ENCODE peak calls at places on chromosome X, in five cellular contexts. N, W, V, C and Y are unnamed samples.

GRCh38 chrX:107823042-107823441 is 2.6 kb upstream of the MID2 start:
- DNase-seq in N (no peak), W (no peak), V (no peak), C (no peak), Y (no peak)

GRCh38 chrX:45716747-45717146 is 516.1 kb upstream of the DIPK2B start:
- DNase-seq in V (no peak), N (no peak), W (no peak), C (no peak), Y (no peak)

GRCh38 chrX:16610121-16610565 is 39.8 kb upstream of the S100G start:
- DNase-seq in W (no peak), V (no peak), C (no peak), N (no peak), Y (peak)

GRCh38 chrX:109859673-109860072 is 126.6 kb upstream of the ACSL4 start:
- DNase-seq in W (no peak), N (no peak), C (no peak), V (no peak), Y (no peak)

GRCh38 chrX:139126493-139126892 is 404.0 kb upstream of the F9 start:
- DNase-seq in N (no peak), V (no peak), W (no peak), C (no peak), Y (no peak)

GRCh38 chrX:31652651-31653050 is 580.8 kb upstream of the FTHL17 start:
- DNase-seq in C (no peak), N (no peak), V (no peak), W (no peak), Y (no peak)

GRCh38 chrX:109760241-109760921 is 27.3 kb upstream of the ACSL4 start:
- DNase-seq in C (no peak), N (no peak), W (no peak), V (no peak), Y (peak)

GRCh38 chrX:128653524-128653923 is 601.3 kb upstream of the ACTRT1 start:
- DNase-seq in C (no peak), W (no peak), N (no peak), V (no peak), Y (no peak)

GRCh38 chrX:30582664-30583063 is 5.1 kb upstream of the TASL start:
- DNase-seq in C (no peak), N (no peak), W (no peak), V (no peak), Y (no peak)

GRCh38 chrX:40145001-40145631 is 47.4 kb upstream of the BCOR start:
- DNase-seq in W (no peak), V (peak), C (no peak), N (no peak), Y (no peak)

GRCh38 chrX:56284269-56284668 is 52.1 kb downstream of the KLF8 start:
- DNase-seq in W (no peak), C (no peak), N (no peak), V (no peak), Y (no peak)

GRCh38 chrX:132463411-132463810 is 25.4 kb downstream of the MBNL3 start:
- DNase-seq in V (no peak), W (no peak), N (no peak), C (no peak), Y (peak)

GRCh38 chrX:50839730-50840129 is 25.7 kb upstream of the SHROOM4 start:
- DNase-seq in V (no peak), W (no peak), N (no peak), C (no peak), Y (no peak)

GRCh38 chrX:70088791-70089190 is 26.5 kb downstream of the OTUD6A start:
- DNase-seq in C (no peak), V (no peak), W (no peak), N (no peak), Y (no peak)

GRCh38 chrX:58025979-58026378 is 115.7 kb upstream of the ZXDA start:
- DNase-seq in V (no peak), W (no peak), C (peak), N (no peak), Y (peak)

GRCh38 chrX:131910565-131910964 is 112.5 kb upstream of the STK26 start:
- DNase-seq in C (no peak), W (no peak), V (no peak), N (no peak), Y (no peak)

GRCh38 chrX:18702362-18703195 is 4.9 kb upstream of the PPEF1 start:
- DNase-seq in V (no peak), W (no peak), C (no peak), N (no peak), Y (peak)

GRCh38 chrX:13029341-13029740 is 15.1 kb downstream of the FAM9C start:
- DNase-seq in V (peak), C (no peak), N (no peak), W (peak), Y (peak)

GRCh38 chrX:93538575-93538974 is 134.8 kb downstream of the NAP1L3 start:
- DNase-seq in W (no peak), C (no peak), N (no peak), V (no peak), Y (no peak)

GRCh38 chrX:111615227-111615626 is 65.7 kb upstream of the ALG13 start:
- DNase-seq in N (no peak), V (no peak), C (no peak), W (no peak), Y (no peak)

GRCh38 chrX:150719641-150720040 is 26.4 kb downstream of the MTMR1 start:
- DNase-seq in W (no peak), N (no peak), V (no peak), C (no peak), Y (no peak)

GRCh38 chrX:139203681-139204575 is 326.6 kb upstream of the F9 start:
- DNase-seq in W (no peak), V (peak), N (no peak), C (no peak), Y (no peak)

GRCh38 chrX:74118503-74118902 is 185.5 kb upstream of the ZCCHC13 start:
- DNase-seq in V (no peak), W (no peak), C (no peak), N (no peak), Y (no peak)

GRCh38 chrX:36401774-36402173 is 482.2 kb downstream of the CFAP47 start:
- DNase-seq in C (no peak), N (no peak), W (no peak), V (no peak), Y (no peak)

GRCh38 chrX:2767631-2768455 is 16.0 kb downstream of the XG start:
- DNase-seq in C (no peak), W (peak), V (no peak), N (peak), Y (peak)

GRCh38 chrX:19791562-19791961 is 95.8 kb downstream of the SH3KBP1 start:
- DNase-seq in C (no peak), W (no peak), N (no peak), V (no peak), Y (peak)

GRCh38 chrX:137749282-137749681 is 183.4 kb downstream of the ZIC3 start:
- DNase-seq in C (no peak), N (no peak), W (no peak), V (no peak), Y (no peak)

GRCh38 chrX:10157545-10157944 is 770 bp downstream of the CLCN4 start:
- DNase-seq in V (no peak), C (no peak), N (no peak), W (no peak), Y (peak)

GRCh38 chrX:22063284-22063683 is 31.2 kb downstream of the PHEX start:
- DNase-seq in W (no peak), N (no peak), V (no peak), C (no peak), Y (no peak)

GRCh38 chrX:51407520-51408409 is 75.1 kb downstream of the NUDT10 start:
- DNase-seq in N (no peak), W (no peak), V (no peak), C (no peak), Y (no peak)

GRCh38 chrX:49877397-49878101 is 1.7 kb upstream of the USP27X start:
- DNase-seq in C (no peak), W (no peak), V (no peak), N (no peak), Y (no peak)

GRCh38 chrX:14508025-14508690 is 21.2 kb upstream of the GLRA2 start:
- DNase-seq in N (no peak), C (no peak), W (no peak), V (no peak), Y (no peak)

DNA sequence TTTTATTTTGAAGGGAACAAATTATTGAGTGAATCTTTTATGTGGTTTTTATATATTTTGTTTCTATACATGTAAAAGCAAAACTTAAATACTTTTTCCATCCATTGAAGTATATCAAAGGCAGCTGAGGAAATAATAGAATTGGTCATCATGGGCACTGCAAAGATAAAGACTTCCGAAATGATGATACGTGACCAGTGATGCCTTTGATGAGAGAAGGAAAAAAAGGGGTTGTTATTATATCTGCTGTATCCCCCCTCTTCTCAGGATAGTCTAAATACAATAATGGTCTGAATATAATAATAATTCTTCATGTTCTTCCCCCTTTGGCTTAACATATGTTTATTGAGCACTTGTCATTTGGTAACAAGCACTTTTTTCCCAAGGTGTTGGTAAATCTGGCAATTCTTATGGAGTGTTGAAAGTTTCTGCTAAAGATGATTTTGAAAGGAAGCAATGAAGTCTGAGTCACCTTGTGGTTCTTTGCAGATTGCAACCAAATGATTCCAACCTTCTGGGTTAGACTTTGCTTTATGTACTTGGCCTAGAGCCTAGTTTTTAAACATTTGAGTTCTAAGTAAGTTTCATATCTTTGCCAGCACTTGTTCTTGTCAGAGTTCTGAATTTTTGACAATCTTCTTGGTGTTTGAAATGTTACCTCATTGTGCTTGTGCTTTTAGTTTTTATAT is 60.8 kb downstream of the USP9X start:
- DNase-seq in N (no peak), W (no peak), C (no peak), V (no peak), Y (peak)
- TF ChIP-seq CTCF in N (no peak), W (no peak), C (no peak), V (no peak), Y (peak)

DNA sequence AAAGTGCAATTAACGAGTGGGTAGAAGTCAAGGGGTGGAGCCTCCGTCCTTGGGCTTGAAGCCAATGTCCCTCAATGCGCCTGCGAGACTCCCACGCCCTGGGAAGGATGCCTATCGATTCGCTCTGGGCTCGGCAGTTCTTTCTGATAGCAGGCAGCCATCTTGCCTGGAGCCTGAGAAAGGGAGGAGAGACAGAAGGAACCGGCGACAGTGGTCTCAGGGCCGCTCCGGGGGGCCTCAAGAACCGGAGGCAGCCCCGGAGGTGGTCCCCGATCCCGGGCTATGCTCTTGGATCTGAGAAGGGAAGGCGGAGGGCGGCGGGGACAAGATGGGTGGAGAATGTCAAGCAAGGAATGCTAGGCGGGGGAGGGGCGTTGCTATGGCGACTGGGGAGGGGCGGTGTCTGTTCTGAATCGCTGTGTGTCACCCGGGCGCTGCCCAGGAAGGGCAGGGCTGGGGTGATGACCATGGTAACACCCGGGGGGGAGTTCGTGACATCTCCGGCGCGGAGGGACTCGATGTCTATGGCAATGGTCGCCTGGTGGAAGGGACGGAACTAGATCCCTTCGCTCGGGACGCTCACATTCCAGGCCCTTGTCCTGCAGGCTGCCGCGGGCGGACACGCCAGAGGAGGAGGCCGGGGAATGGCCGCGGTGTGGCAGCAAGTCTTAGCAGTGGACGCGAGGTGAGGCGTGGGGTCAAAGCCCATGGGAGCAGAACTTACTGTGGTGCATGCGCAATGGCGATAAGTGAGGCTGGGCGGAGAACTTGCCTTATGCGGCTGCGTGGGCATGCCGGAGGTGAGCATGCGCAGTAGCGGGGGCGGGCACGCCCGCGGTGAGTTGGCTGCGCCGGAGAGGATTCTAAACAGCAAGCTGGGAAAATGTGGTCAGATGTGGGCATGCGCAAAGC is at the start of gene WDR13:
- DNase-seq in W (peak), C (peak), V (peak), N (peak), Y (peak)
- H3K4me3 ChIP-seq in W (peak), C (peak), V (peak), N (peak), Y (peak)

GRCh38 chrX:78377186-78377585 is 49.8 kb upstream of the CYSLTR1 start:
- DNase-seq in W (no peak), C (no peak), N (no peak), V (no peak), Y (no peak)

GRCh38 chrX:78378476-78379115 is 51.2 kb upstream of the CYSLTR1 start:
- DNase-seq in C (no peak), N (no peak), V (no peak), W (no peak), Y (no peak)

GRCh38 chrX:78375894-78376293 is 48.5 kb upstream of the CYSLTR1 start:
- DNase-seq in N (no peak), V (no peak), C (no peak), W (no peak), Y (no peak)
- TF ChIP-seq CTCF in N (no peak), V (no peak), C (no peak), W (no peak), Y (no peak)

GRCh38 chrX:153336128-153336894 is 2.4 kb downstream of the ZNF275 start:
- DNase-seq in W (no peak), C (no peak), N (no peak), V (no peak), Y (no peak)
- H3K4me3 ChIP-seq in W (no peak), C (no peak), N (no peak), V (no peak), Y (no peak)

GRCh38 chrX:121256653-121257052 is 209.2 kb downstream of the GLUD2 start:
- DNase-seq in N (no peak), C (no peak), V (no peak), W (no peak), Y (no peak)

GRCh38 chrX:121259170-121259569 is 211.8 kb downstream of the GLUD2 start:
- DNase-seq in C (no peak), W (no peak), V (no peak), N (no peak), Y (no peak)

GRCh38 chrX:121258545-121258944 is 211.1 kb downstream of the GLUD2 start:
- DNase-seq in N (no peak), V (no peak), W (no peak), C (no peak), Y (no peak)

DNA sequence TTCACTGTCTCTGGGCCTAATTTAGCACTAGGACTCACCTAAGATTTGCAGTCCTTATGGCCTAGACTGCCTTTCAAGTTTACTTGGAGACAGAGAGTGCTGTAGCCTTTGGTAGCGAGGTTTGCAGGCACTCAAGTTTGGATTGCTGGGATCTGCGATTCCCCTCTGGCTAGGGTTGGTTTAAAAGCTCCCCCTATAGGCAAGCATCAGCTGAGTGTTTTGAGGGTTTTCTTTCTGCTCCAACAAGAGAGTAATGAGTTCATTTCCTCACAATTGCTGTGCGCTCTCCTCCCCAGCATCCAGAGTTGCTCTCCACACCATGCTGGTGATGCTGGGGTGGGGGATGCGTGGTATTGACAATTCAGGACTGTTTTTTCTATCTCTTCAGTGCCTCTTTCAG is 206.9 kb downstream of the GLUD2 start:
- DNase-seq in C (no peak), N (no peak), V (no peak), W (no peak), Y (peak)
- TF ChIP-seq CTCF in C (no peak), N (no peak), V (no peak), W (no peak), Y (peak)

GRCh38 chrX:134711135-134711941 is 53.1 kb upstream of the PLAC1 start:
- DNase-seq in W (no peak), C (no peak), N (no peak), V (no peak), Y (no peak)

GRCh38 chrX:134715930-134716619 is 57.8 kb upstream of the PLAC1 start:
- DNase-seq in C (no peak), V (no peak), W (no peak), N (no peak), Y (no peak)

GRCh38 chrX:134714633-134715110 is 56.4 kb upstream of the PLAC1 start:
- DNase-seq in V (no peak), N (no peak), W (no peak), C (no peak), Y (no peak)

GRCh38 chrX:134713618-134714107 is 55.4 kb upstream of the PLAC1 start:
- DNase-seq in C (no peak), W (no peak), V (no peak), N (no peak), Y (no peak)

GRCh38 chrX:134712272-134712671 is 54.0 kb upstream of the PLAC1 start:
- DNase-seq in N (no peak), W (no peak), V (no peak), C (no peak), Y (no peak)
- H3K4me3 ChIP-seq in N (no peak), W (no peak), V (no peak), C (no peak), Y (no peak)

GRCh38 chrX:104270212-104270611 is 15.5 kb upstream of the ESX1 start:
- DNase-seq in N (no peak), W (no peak), C (no peak), V (no peak), Y (no peak)

DNA sequence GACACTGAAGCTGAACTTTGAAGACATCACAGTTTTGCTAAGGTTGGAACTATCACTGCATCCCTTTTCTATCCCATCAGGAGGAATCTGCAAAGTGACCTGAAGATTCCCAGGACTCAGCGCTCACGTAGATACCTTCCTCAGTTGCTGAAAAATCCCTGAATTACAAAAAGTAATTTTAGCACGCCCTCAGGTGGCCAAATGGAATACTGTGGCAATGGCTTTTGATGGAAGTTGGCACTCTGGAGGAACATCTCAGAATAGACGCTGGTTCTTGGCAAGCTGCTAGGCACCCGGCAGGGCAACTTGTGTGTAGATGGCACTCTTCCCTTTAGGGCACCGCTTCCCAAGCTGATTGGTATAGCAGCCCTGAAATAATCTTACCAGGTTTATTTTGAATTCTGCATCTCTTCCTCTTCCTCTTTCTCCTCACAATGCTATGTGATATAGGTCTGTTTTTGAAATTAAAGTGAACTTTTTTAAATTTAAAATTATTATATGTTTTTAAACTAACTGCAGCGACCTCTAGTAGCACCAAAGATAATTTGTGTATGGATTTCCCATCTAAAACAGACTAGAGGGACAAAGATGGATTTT is 16.3 kb upstream of the ESX1 start:
- DNase-seq in N (no peak), C (peak), V (peak), W (no peak), Y (peak)
- TF ChIP-seq CTCF in N (peak), C (peak), V (no peak), W (peak), Y (peak)

DNA sequence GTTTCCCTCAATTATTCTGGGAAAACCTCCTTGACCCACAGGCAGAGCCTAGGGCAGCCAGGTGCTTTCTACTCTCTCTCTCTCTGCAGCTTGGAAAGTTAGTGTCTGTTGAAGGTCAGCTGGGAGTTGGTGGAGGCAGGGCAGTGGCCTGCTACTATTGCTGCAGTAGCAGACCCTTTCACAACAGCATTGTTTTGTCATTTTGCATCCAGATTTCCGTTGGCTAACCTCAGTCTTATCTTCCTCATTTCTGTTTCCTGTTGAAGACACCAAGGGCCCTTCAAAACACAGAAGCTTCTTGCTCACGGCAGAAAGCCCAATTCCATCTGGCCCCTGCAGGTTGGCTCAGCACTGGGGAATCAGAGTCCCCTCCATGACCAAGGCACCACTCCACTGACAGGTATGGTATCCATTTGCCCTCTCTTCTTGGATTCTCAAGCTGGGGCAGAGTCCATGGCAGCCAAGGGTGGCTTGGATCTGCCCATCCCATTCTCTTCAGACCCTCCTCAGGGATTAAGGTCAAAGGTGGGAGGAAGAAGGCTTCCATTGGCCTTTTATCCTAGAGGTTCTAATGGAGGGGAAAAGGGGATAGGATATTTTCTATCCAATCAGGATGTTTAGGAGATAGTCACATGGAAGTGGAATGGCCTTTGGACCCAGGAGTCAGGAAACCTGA is 24.6 kb downstream of the VSIG4 start:
- DNase-seq in C (no peak), W (no peak), N (no peak), V (no peak), Y (no peak)
- H3K4me3 ChIP-seq in C (peak), W (peak), N (no peak), V (no peak), Y (no peak)